ENCODE peak calls at places on chromosome X, in seven cellular contexts. J is cardiac fibroblast, A is A549, Q is progenitor cell of endocrine pancreas, V is GM10248, C is lower leg skin, F is endodermal cell. K is an unnamed sample.
A peak's percentile ranks its signal among the peaks of the same experiment; 100 is the strongest.

GRCh38 chrX:110108381-110108796 is 105.5 kb downstream of the TMEM164 start:
- DNase-seq in C (no peak), Q (no peak), A (no peak), J (peak; percentile 80), V (no peak), F (no peak), K (no peak)

GRCh38 chrX:42825201-42825600 is 47.2 kb upstream of the PPP1R2C start:
- DNase-seq in C (no peak), Q (no peak), V (no peak), A (no peak), J (no peak), F (no peak), K (no peak)

GRCh38 chrX:104136241-104137019 is 20.4 kb downstream of the SLC25A53 start:
- DNase-seq in J (peak; percentile 92), C (no peak), V (peak; percentile 52), F (peak; percentile 84), Q (peak; percentile 49), A (peak; percentile 87), K (peak; percentile 27)

GRCh38 chrX:13666836-13667235 is 13.9 kb downstream of the TCEANC start:
- DNase-seq in F (no peak), V (no peak), A (no peak), Q (no peak), J (peak; percentile 52), C (no peak), K (no peak)

GRCh38 chrX:53186363-53186762 is 38.6 kb downstream of the KDM5C start:
- DNase-seq in V (no peak), F (no peak), Q (no peak), A (no peak), J (no peak), C (no peak), K (no peak)

GRCh38 chrX:10111364-10112148 is 45.2 kb upstream of the CLCN4 start:
- DNase-seq in Q (no peak), V (peak; percentile 48), J (peak; percentile 1), C (no peak), A (no peak), F (no peak), K (peak; percentile 53)

GRCh38 chrX:101931104-101931493 is 728 bp downstream of the ZMAT1 start:
- DNase-seq in A (peak; percentile 0), V (no peak), C (no peak), J (no peak), F (no peak), Q (no peak), K (no peak)

GRCh38 chrX:15142084-15142715 is 127.7 kb downstream of the ASB9 start:
- DNase-seq in J (no peak), A (no peak), Q (no peak), F (no peak), V (no peak), C (no peak), K (no peak)

GRCh38 chrX:69173906-69174305 is 8.7 kb upstream of the PJA1 start:
- DNase-seq in A (no peak), V (no peak), F (peak; percentile 65), Q (no peak), C (no peak), J (no peak), K (no peak)

GRCh38 chrX:101450052-101450451 is 35.2 kb upstream of the ARMCX4 start:
- DNase-seq in Q (no peak), J (no peak), F (no peak), V (no peak), A (no peak), C (no peak), K (no peak)

GRCh38 chrX:21412029-21412428 is 37.8 kb downstream of the CNKSR2 start:
- DNase-seq in F (no peak), J (no peak), Q (no peak), V (no peak), A (peak; percentile 58), C (no peak), K (no peak)

GRCh38 chrX:103774070-103774642 is 2.5 kb upstream of the PLP1 start:
- DNase-seq in J (peak; percentile 80), Q (no peak), V (no peak), F (peak; percentile 87), C (peak; percentile 31), A (peak; percentile 42), K (no peak)

GRCh38 chrX:136328933-136329332 is 28.2 kb downstream of the ADGRG4 start:
- DNase-seq in C (no peak), Q (no peak), V (no peak), A (no peak), J (no peak), F (no peak), K (no peak)

GRCh38 chrX:519741-520140 is 110.8 kb upstream of the SHOX start:
- DNase-seq in V (no peak), A (no peak), J (no peak), F (no peak), C (peak; percentile 18), Q (no peak), K (no peak)

GRCh38 chrX:136146614-136147319 is 566 bp upstream of the FHL1 start:
- DNase-seq in C (no peak), J (no peak), V (peak; percentile 16), Q (no peak), F (peak; percentile 57), A (no peak), K (no peak)

GRCh38 chrX:42714981-42715688 is 62.8 kb downstream of the PPP1R2C start:
- DNase-seq in V (no peak), A (peak; percentile 36), Q (peak; percentile 44), J (no peak), F (peak; percentile 91), C (no peak), K (peak; percentile 26)

GRCh38 chrX:54223581-54223980 is 40.5 kb upstream of the FAM120C start:
- DNase-seq in J (no peak), V (no peak), C (no peak), Q (no peak), F (peak; percentile 68), A (no peak), K (no peak)

GRCh38 chrX:24956828-24957227 is 58.9 kb downstream of the ARX start:
- DNase-seq in A (peak; percentile 12), C (no peak), F (no peak), Q (no peak), J (no peak), V (no peak), K (no peak)

GRCh38 chrX:70128071-70128470 is 5.2 kb upstream of the IGBP1 start:
- DNase-seq in F (peak; percentile 61), J (no peak), Q (no peak), A (no peak), V (no peak), C (no peak), K (no peak)

GRCh38 chrX:143634701-143635442 is 1.0 kb downstream of the SLITRK4 start:
- DNase-seq in A (no peak), C (no peak), J (peak; percentile 47), Q (peak; percentile 24), F (peak; percentile 66), V (no peak), K (no peak)

GRCh38 chrX:27893211-27893610 is 85.4 kb downstream of the MAGEB10 start:
- DNase-seq in C (no peak), J (no peak), A (no peak), F (no peak), V (no peak), Q (no peak), K (no peak)

GRCh38 chrX:1334854-1335253 is 1.7 kb upstream of the IL3RA start:
- DNase-seq in F (no peak), A (peak; percentile 53), J (no peak), C (no peak), Q (no peak), V (no peak), K (no peak)

DNA sequence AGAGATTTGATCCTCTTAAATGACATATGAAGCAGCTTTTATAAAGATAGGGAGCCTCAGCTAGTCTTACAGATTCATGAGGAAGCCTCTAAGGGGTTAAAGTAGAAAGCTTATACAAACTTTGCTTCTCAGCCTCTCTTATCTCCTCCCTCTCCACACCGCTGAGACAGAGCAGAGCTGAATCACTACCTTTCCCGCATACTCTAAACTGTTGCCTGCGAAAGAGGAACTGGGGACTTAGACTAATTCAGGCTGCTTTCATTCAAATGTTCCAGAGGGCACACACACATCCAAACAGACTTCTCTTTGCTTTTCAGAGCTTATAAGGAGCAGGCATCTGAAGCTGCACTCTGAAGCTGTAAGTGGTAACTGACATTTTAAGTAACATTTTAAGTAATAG is at the start of gene SERTM2:
- DNase-seq in Q (no peak), C (no peak), F (peak; percentile 79), A (no peak), V (peak; percentile 5), J (peak; percentile 29), K (no peak)
- TF ChIP-seq CTCF in Q (no peak), C (no peak), F (no peak), A (no peak), V (no peak), J (no peak), K (no peak)

GRCh38 chrX:32489125-32489524 is 722.2 kb downstream of the DMD start:
- DNase-seq in A (no peak), F (no peak), C (no peak), J (no peak), V (no peak), Q (no peak), K (no peak)

GRCh38 chrX:32480019-32480418 is 731.3 kb downstream of the DMD start:
- DNase-seq in A (no peak), C (no peak), Q (no peak), V (no peak), F (no peak), J (no peak), K (no peak)

DNA sequence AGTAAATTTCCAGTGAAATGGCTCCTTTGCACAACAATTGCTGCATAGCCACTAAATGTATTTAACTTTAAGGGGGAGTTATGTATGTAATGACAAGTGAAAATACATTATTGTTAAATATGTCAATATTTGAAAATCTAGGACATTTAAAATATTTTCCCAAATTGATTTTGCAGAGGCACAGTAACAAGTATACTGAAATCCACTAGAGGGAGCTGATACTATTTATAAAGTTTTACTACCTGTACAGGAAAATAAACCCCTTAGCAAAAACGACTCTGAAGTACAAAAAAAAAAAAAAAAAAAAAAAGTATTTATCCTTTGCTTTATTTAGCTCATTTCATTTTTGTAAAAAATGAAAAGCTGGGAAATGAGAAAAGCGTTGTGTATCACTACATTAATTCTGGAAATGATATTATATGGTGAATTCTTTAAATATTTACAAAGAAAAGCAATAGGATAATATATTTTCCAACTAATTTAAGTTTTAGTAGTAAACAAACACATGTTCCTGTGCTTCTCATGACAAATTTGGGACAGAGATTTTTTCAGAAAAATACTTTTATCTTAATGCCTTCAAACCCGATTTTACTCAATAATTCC is 727.7 kb downstream of the DMD start:
- DNase-seq in F (no peak), J (peak; percentile 0), C (no peak), A (no peak), Q (no peak), V (no peak), K (no peak)
- TF ChIP-seq CTCF in F (peak; percentile 77), J (no peak), C (no peak), A (no peak), Q (peak; percentile 74), V (peak; percentile 11), K (no peak)

GRCh38 chrX:48083212-48083611 is 11.8 kb upstream of the ZNF630 start:
- DNase-seq in A (peak; percentile 33), J (peak; percentile 57), Q (no peak), C (no peak), F (peak; percentile 74), V (peak; percentile 54), K (peak; percentile 28)
- TF ChIP-seq CTCF in A (peak; percentile 34), J (peak; percentile 50), Q (peak; percentile 55), C (no peak), F (peak; percentile 73), V (peak; percentile 12), K (peak; percentile 51)

DNA sequence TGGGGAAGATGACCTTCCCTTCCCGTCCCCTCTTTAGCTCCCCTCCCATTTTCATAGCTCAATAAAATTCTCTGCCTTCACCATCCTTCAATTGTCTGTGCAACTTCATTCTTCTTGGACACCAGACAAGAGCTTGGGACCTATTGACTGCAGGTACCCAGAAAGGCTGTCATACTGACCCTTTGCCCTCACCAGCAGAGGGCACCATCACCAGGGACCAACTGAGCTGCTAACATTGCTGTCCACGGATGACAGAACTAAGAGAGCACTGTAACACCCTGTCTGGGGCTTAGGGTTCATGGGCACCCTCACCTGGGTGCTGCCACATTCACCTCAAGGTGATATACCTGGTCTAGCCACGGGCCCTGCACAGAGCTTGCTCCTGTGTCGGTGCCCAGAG is 141.3 kb upstream of the VCX3B start:
- DNase-seq in V (no peak), C (no peak), A (peak; percentile 8), J (no peak), Q (no peak), F (peak; percentile 51), K (no peak)
- TF ChIP-seq CTCF in V (no peak), C (no peak), A (no peak), J (no peak), Q (no peak), F (peak; percentile 66), K (no peak)